ENCODE peak calls at places on chromosomes 2 and 18, in six cellular contexts. R, P, W, Q, A and O are unnamed samples. For H3K4me1, the result is how much of the 10 kb centered on the place peaks cover.

GRCh38 chr2:72138921-72139381 is 8.7 kb downstream of the CYP26B1 start:
- DNase-seq in P (no peak), R (no peak), Q (peak), A (no peak), W (no peak), O (no peak)

GRCh38 chr2:191165190-191165643 is 14.4 kb upstream of the STAT4 start:
- DNase-seq in P (no peak), Q (peak), A (no peak), R (no peak), W (peak), O (no peak)

GRCh38 chr2:58067001-58067400 is 20.4 kb downstream of the VRK2 start:
- DNase-seq in A (no peak), P (no peak), W (no peak), Q (no peak), R (no peak), O (no peak)

GRCh38 chr18:48672671-48673340 is 134.0 kb downstream of the CTIF start:
- DNase-seq in P (no peak), W (no peak), A (no peak), Q (no peak), R (no peak), O (no peak)

GRCh38 chr2:232647261-232647660 is 13.9 kb downstream of the EFHD1 start:
- DNase-seq in A (no peak), P (no peak), W (no peak), Q (no peak), R (no peak), O (no peak)

GRCh38 chr18:42782929-42783328 is 332.6 kb downstream of the RIT2 start:
- DNase-seq in W (peak), R (no peak), A (no peak), Q (no peak), P (no peak), O (no peak)

GRCh38 chr2:180219471-180219870 is 212.4 kb upstream of the CWC22 start:
- DNase-seq in Q (no peak), W (no peak), P (no peak), A (no peak), R (no peak), O (no peak)

GRCh38 chr2:101828267-101829017 is 130.9 kb downstream of the MAP4K4 start:
- DNase-seq in P (no peak), Q (no peak), W (no peak), A (no peak), R (no peak), O (no peak)

GRCh38 chr2:201932511-201932910 is 101.1 kb upstream of the FZD7 start:
- DNase-seq in P (no peak), W (no peak), A (no peak), R (no peak), Q (no peak), O (no peak)

GRCh38 chr2:19349911-19350677 is 8.3 kb downstream of the OSR1 start:
- DNase-seq in W (peak), R (peak), A (peak), P (peak), Q (peak), O (peak)

GRCh38 chr2:148936857-148937450 is 61.9 kb downstream of the KIF5C start:
- DNase-seq in W (no peak), A (no peak), R (no peak), Q (no peak), P (no peak), O (no peak)

GRCh38 chr2:151634726-151635467 is 99.4 kb downstream of the NEB start:
- DNase-seq in A (no peak), W (peak), R (no peak), P (no peak), Q (no peak), O (no peak)

GRCh38 chr18:74804677-74805076 is 207.0 kb downstream of the ZNF407 start:
- DNase-seq in W (peak), R (no peak), A (no peak), Q (no peak), P (no peak), O (no peak)

GRCh38 chr2:14632133-14632936 is at the start of gene LRATD1:
- DNase-seq in A (peak), R (peak), W (peak), Q (peak), P (no peak), O (peak)

GRCh38 chr18:55510809-55511208 is 77.2 kb downstream of the TCF4 start:
- DNase-seq in W (no peak), R (no peak), Q (no peak), P (no peak), A (peak), O (no peak)

GRCh38 chr2:3135676-3136075 is 241.9 kb downstream of the EIPR1 start:
- DNase-seq in W (no peak), R (no peak), Q (no peak), A (no peak), P (no peak), O (no peak)

GRCh38 chr2:181658444-181658843 is 1.5 kb upstream of the CERKL start:
- DNase-seq in A (no peak), Q (no peak), P (no peak), W (no peak), R (no peak), O (no peak)

GRCh38 chr2:106953236-106953635 is 67.3 kb upstream of the ST6GAL2 start:
- DNase-seq in W (no peak), P (no peak), Q (no peak), A (no peak), R (no peak), O (no peak)

GRCh38 chr2:128037624-128038023 is 9.8 kb upstream of the SAP130 start:
- DNase-seq in R (no peak), W (no peak), Q (no peak), A (no peak), P (no peak), O (no peak)

GRCh38 chr2:156401863-156402262 is 34.3 kb upstream of the GPD2 start:
- DNase-seq in R (no peak), A (no peak), W (no peak), Q (no peak), P (no peak), O (peak)

GRCh38 chr2:30769891-30770462 is 37.3 kb downstream of the CAPN13 start:
- DNase-seq in R (no peak), W (no peak), P (no peak), Q (no peak), A (no peak), O (peak)

GRCh38 chr2:26179446-26179907 is 6.6 kb downstream of the GAREM2 start:
- DNase-seq in W (no peak), A (no peak), Q (no peak), P (no peak), R (no peak), O (no peak)

GRCh38 chr18:36812686-36813085 is 16.1 kb downstream of the TPGS2 start:
- DNase-seq in A (peak), R (no peak), W (no peak), Q (no peak), P (no peak), O (no peak)

GRCh38 chr2:238771193-238771592 is 76.7 kb upstream of the TWIST2 start:
- DNase-seq in P (no peak), Q (no peak), A (no peak), R (no peak), W (no peak), O (no peak)

GRCh38 chr18:33051397-33051796 is 278.6 kb upstream of the KLHL14 start:
- DNase-seq in P (no peak), Q (peak), R (no peak), W (no peak), A (no peak), O (no peak)

GRCh38 chr2:19801367-19802087 is 100.3 kb downstream of the TTC32 start:
- DNase-seq in R (peak), P (no peak), Q (peak), A (peak), W (peak), O (no peak)

GRCh38 chr2:86020984-86021383 is 84.7 kb downstream of the POLR1A start:
- DNase-seq in R (peak), A (peak), Q (no peak), W (no peak), P (no peak), O (peak)

GRCh38 chr2:238150686-238151085 is 8.1 kb upstream of the ERFE start:
- DNase-seq in A (no peak), P (no peak), W (no peak), R (no peak), Q (no peak), O (no peak)

GRCh38 chr2:27296466-27296865 is 11.8 kb downstream of the UCN start:
- DNase-seq in R (no peak), A (no peak), Q (no peak), P (no peak), W (no peak), O (no peak)

GRCh38 chr2:10712186-10712809 is 9.1 kb upstream of the ATP6V1C2 start:
- DNase-seq in P (no peak), R (no peak), W (no peak), Q (no peak), A (no peak), O (no peak)

GRCh38 chr2:145587922-145588321 is 1068.0 kb upstream of the ZEB2 start:
- DNase-seq in W (no peak), A (no peak), P (no peak), R (no peak), Q (no peak), O (no peak)

GRCh38 chr2:190507135-190507534 is 27.4 kb downstream of the NEMP2 start:
- DNase-seq in P (no peak), W (no peak), R (no peak), Q (no peak), A (no peak), O (peak)

GRCh38 chr2:147636238-147636887 is 208.5 kb upstream of the ACVR2A start:
- DNase-seq in A (no peak), W (peak), R (no peak), P (no peak), Q (no peak), O (no peak)

GRCh38 chr18:3016584-3017292 is 3.8 kb upstream of the LPIN2 start:
- DNase-seq in R (no peak), A (no peak), P (no peak), W (no peak), Q (no peak), O (no peak)
- H3K4me1 ChIP-seq in R (under half), A (under half), P (under half), W (under half), Q (under half), O (under half)

GRCh38 chr2:96264086-96264485 is 1.7 kb downstream of the TMEM127 start:
- DNase-seq in R (no peak), Q (no peak), P (no peak), A (no peak), W (no peak), O (no peak)
- H3K4me1 ChIP-seq in R (half or more), Q (half or more), P (half or more), A (half or more), W (under half), O (half or more)

GRCh38 chr18:12497296-12497695 is 89.6 kb downstream of the PRELID3A start:
- DNase-seq in P (no peak), W (no peak), R (no peak), Q (no peak), A (no peak), O (no peak)
- H3K4me1 ChIP-seq in P (under half), W (under half), R (under half), Q (under half), A (under half), O (under half)

GRCh38 chr18:45316127-45316526 is 299.1 kb upstream of the SLC14A2 start:
- DNase-seq in Q (no peak), P (no peak), A (no peak), W (no peak), R (no peak), O (no peak)
- H3K4me1 ChIP-seq in Q (under half), P (under half), A (under half), W (under half), R (under half), O (under half)

GRCh38 chr2:165147201-165148045 is 56.4 kb downstream of the SCN3A start:
- DNase-seq in Q (no peak), A (no peak), W (no peak), P (no peak), R (no peak), O (no peak)
- H3K4me1 ChIP-seq in Q (under half), A (under half), W (under half), P (under half), R (under half), O (under half)